ENCODE peak calls at places on chromosomes 16 and 17, in six cellular contexts. One of them, this sample, is unnamed.

GRCh38 chr17:57572600-57572999 is 172.5 kb downstream of the CCDC182 start:
- DNase-seq in OCI-LY7: no peak
- DNase-seq in SK-N-SH: no peak
- DNase-seq in HCT116: no peak
- DNase-seq in PC-3: no peak
- DNase-seq in Karpas-422: no peak
- DNase-seq in this sample: no peak

GRCh38 chr17:78538033-78538776 is 39.0 kb downstream of the DNAH17 start:
- DNase-seq in PC-3: peak; percentile 53
- DNase-seq in HCT116: no peak
- DNase-seq in OCI-LY7: no peak
- DNase-seq in Karpas-422: no peak
- DNase-seq in SK-N-SH: no peak
- DNase-seq in this sample: no peak

GRCh38 chr17:28626818-28627217 is 12.8 kb upstream of the RSKR start:
- DNase-seq in PC-3: no peak
- DNase-seq in OCI-LY7: no peak
- DNase-seq in Karpas-422: no peak
- DNase-seq in HCT116: no peak
- DNase-seq in SK-N-SH: no peak
- DNase-seq in this sample: no peak

GRCh38 chr16:16036359-16036792 is 87.0 kb downstream of the ABCC1 start:
- DNase-seq in SK-N-SH: no peak
- DNase-seq in HCT116: no peak
- DNase-seq in Karpas-422: no peak
- DNase-seq in OCI-LY7: no peak
- DNase-seq in PC-3: no peak
- DNase-seq in this sample: no peak

GRCh38 chr16:61042736-61043135 is 993.5 kb downstream of the CDH8 start:
- DNase-seq in OCI-LY7: peak; percentile 7
- DNase-seq in HCT116: no peak
- DNase-seq in PC-3: no peak
- DNase-seq in SK-N-SH: no peak
- DNase-seq in Karpas-422: no peak
- DNase-seq in this sample: no peak

GRCh38 chr16:30844671-30845449 is 49.0 kb downstream of the BCL7C start:
- DNase-seq in SK-N-SH: peak; percentile 73
- DNase-seq in PC-3: peak; percentile 81
- DNase-seq in HCT116: peak; percentile 71
- DNase-seq in OCI-LY7: peak; percentile 94
- DNase-seq in Karpas-422: peak; percentile 96
- DNase-seq in this sample: peak; percentile 94

GRCh38 chr16:73365010-73365409 is 317.1 kb upstream of the ZFHX3 start:
- DNase-seq in Karpas-422: no peak
- DNase-seq in OCI-LY7: no peak
- DNase-seq in SK-N-SH: peak; percentile 83
- DNase-seq in HCT116: no peak
- DNase-seq in PC-3: no peak
- DNase-seq in this sample: no peak

GRCh38 chr16:450800-451512 is 25.5 kb downstream of the RAB11FIP3 start:
- DNase-seq in PC-3: no peak
- DNase-seq in OCI-LY7: no peak
- DNase-seq in SK-N-SH: no peak
- DNase-seq in Karpas-422: no peak
- DNase-seq in HCT116: no peak
- DNase-seq in this sample: no peak

GRCh38 chr16:3950343-3951193 is 70.1 kb upstream of the CREBBP start:
- DNase-seq in SK-N-SH: no peak
- DNase-seq in Karpas-422: no peak
- DNase-seq in HCT116: no peak
- DNase-seq in PC-3: peak; percentile 78
- DNase-seq in OCI-LY7: no peak
- DNase-seq in this sample: peak; percentile 99

GRCh38 chr17:51154176-51154575 is 817 bp downstream of the NME1 start:
- DNase-seq in Karpas-422: peak; percentile 68
- DNase-seq in HCT116: no peak
- DNase-seq in PC-3: no peak
- DNase-seq in OCI-LY7: peak; percentile 49
- DNase-seq in SK-N-SH: peak; percentile 34
- DNase-seq in this sample: peak; percentile 44

GRCh38 chr17:77076046-77076882 is 64.5 kb upstream of the SEC14L1 start:
- DNase-seq in Karpas-422: no peak
- DNase-seq in OCI-LY7: no peak
- DNase-seq in SK-N-SH: no peak
- DNase-seq in PC-3: peak; percentile 27
- DNase-seq in HCT116: no peak
- DNase-seq in this sample: peak; percentile 32

GRCh38 chr16:71526111-71526998 is at the start of gene CHST4:
- DNase-seq in Karpas-422: peak; percentile 62
- DNase-seq in PC-3: no peak
- DNase-seq in HCT116: no peak
- DNase-seq in OCI-LY7: peak; percentile 62
- DNase-seq in SK-N-SH: no peak
- DNase-seq in this sample: peak; percentile 77

GRCh38 chr16:29915590-29916247 is 10.3 kb downstream of the KCTD13 start:
- DNase-seq in Karpas-422: no peak
- DNase-seq in OCI-LY7: no peak
- DNase-seq in SK-N-SH: no peak
- DNase-seq in HCT116: no peak
- DNase-seq in PC-3: peak; percentile 40
- DNase-seq in this sample: no peak

GRCh38 chr17:11294826-11295225 is 53.8 kb downstream of the SHISA6 start:
- DNase-seq in SK-N-SH: no peak
- DNase-seq in HCT116: no peak
- DNase-seq in PC-3: no peak
- DNase-seq in Karpas-422: no peak
- DNase-seq in OCI-LY7: no peak
- DNase-seq in this sample: no peak

GRCh38 chr17:7932949-7933348 is 943 bp downstream of the CNTROB start:
- DNase-seq in Karpas-422: peak; percentile 80
- DNase-seq in PC-3: peak; percentile 39
- DNase-seq in OCI-LY7: peak; percentile 62
- DNase-seq in SK-N-SH: no peak
- DNase-seq in HCT116: no peak
- DNase-seq in this sample: peak; percentile 83

GRCh38 chr17:45225964-45226530 is 4.4 kb downstream of the FMNL1 start:
- DNase-seq in SK-N-SH: no peak
- DNase-seq in OCI-LY7: peak; percentile 98
- DNase-seq in HCT116: no peak
- DNase-seq in PC-3: no peak
- DNase-seq in Karpas-422: peak; percentile 56
- DNase-seq in this sample: no peak

GRCh38 chr16:82157836-82158235 is 12.2 kb downstream of the MPHOSPH6 start:
- DNase-seq in PC-3: no peak
- DNase-seq in HCT116: no peak
- DNase-seq in SK-N-SH: no peak
- DNase-seq in Karpas-422: no peak
- DNase-seq in OCI-LY7: no peak
- DNase-seq in this sample: peak; percentile 7
- H2AFZ ChIP-seq in PC-3: no peak overlapping the region
- H2AFZ ChIP-seq in HCT116: no peak overlapping the region
- H2AFZ ChIP-seq in SK-N-SH: no peak overlapping the region
- H2AFZ ChIP-seq in Karpas-422: no peak overlapping the region
- H2AFZ ChIP-seq in OCI-LY7: no peak overlapping the region
- H2AFZ ChIP-seq in this sample: no peak overlapping the region

DNA sequence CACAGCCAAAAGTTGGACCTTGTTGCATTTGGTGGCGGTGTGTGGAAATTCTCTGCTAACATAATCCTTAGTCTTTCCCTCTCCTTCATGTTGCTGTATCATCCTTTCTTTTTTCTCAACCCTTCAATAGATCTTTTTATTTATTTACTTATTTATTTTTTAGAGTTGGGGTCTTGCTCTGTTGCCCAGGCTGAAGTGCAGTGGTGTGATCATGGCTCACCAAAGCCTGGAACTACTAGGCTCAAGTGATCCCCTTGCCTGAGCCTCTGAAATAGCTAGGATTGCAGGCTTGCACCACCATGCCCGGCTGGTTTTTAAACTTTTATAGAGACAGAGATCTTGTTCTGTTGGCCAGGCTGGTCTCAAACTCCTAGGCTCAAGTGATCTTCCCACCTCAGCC is 51.7 kb downstream of the SNX29 start:
- DNase-seq in OCI-LY7: no peak
- DNase-seq in PC-3: no peak
- DNase-seq in Karpas-422: no peak
- DNase-seq in HCT116: no peak
- DNase-seq in SK-N-SH: no peak
- DNase-seq in this sample: no peak
- H3K9me2 ChIP-seq in OCI-LY7: no peaks in the 10 kb centered on the region
- H3K9me2 ChIP-seq in PC-3: no peaks in the 10 kb centered on the region
- H3K9me2 ChIP-seq in Karpas-422: no peaks in the 10 kb centered on the region
- H3K9me2 ChIP-seq in HCT116: no peaks in the 10 kb centered on the region
- H3K9me2 ChIP-seq in SK-N-SH: no peaks in the 10 kb centered on the region
- H3K9me2 ChIP-seq in this sample: no peaks in the 10 kb centered on the region

DNA sequence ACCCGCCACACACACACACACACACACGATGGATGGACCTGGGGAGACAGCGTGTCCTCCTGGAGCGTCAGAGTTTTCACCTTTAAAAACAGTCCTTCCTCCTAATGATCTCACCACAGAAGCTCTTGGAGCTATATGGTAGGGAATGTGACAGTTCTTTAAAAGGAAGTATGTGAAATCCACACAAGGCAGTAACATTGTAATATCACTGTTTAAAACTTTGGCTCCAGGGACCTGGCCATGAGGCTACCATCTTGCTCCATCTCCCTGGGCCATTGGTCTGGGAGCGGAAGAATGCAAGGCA is 302.4 kb downstream of the SOX9 start:
- DNase-seq in OCI-LY7: no peak
- DNase-seq in HCT116: no peak
- DNase-seq in Karpas-422: no peak
- DNase-seq in SK-N-SH: no peak
- DNase-seq in PC-3: no peak
- DNase-seq in this sample: no peak
- H3K4me1 ChIP-seq in OCI-LY7: peaks cover 4% of the 10 kb centered on the region
- H3K4me1 ChIP-seq in HCT116: peaks cover 62% of the 10 kb centered on the region
- H3K4me1 ChIP-seq in Karpas-422: peaks cover 59% of the 10 kb centered on the region
- H3K4me1 ChIP-seq in SK-N-SH: peaks cover 49% of the 10 kb centered on the region
- H3K4me1 ChIP-seq in PC-3: peaks cover 41% of the 10 kb centered on the region
- H3K4me1 ChIP-seq in this sample: peaks cover 33% of the 10 kb centered on the region

GRCh38 chr17:48611681-48612455 is 1.1 kb upstream of the HOXB7 start:
- DNase-seq in PC-3: no peak
- DNase-seq in SK-N-SH: no peak
- DNase-seq in Karpas-422: peak; percentile 77
- DNase-seq in OCI-LY7: peak; percentile 25
- DNase-seq in HCT116: no peak
- DNase-seq in this sample: peak; percentile 53

GRCh38 chr17:48608921-48609505 is 1.8 kb downstream of the HOXB7 start:
- DNase-seq in SK-N-SH: no peak
- DNase-seq in PC-3: no peak
- DNase-seq in HCT116: no peak
- DNase-seq in Karpas-422: peak; percentile 51
- DNase-seq in OCI-LY7: no peak
- DNase-seq in this sample: no peak

GRCh38 chr17:48611213-48611612 is 396 bp upstream of the HOXB7 start:
- DNase-seq in HCT116: no peak
- DNase-seq in PC-3: no peak
- DNase-seq in OCI-LY7: peak; percentile 38
- DNase-seq in SK-N-SH: no peak
- DNase-seq in Karpas-422: peak; percentile 73
- DNase-seq in this sample: peak; percentile 64

GRCh38 chr17:48609754-48610281 is 999 bp downstream of the HOXB7 start:
- DNase-seq in HCT116: no peak
- DNase-seq in SK-N-SH: no peak
- DNase-seq in Karpas-422: no peak
- DNase-seq in OCI-LY7: no peak
- DNase-seq in PC-3: no peak
- DNase-seq in this sample: no peak

DNA sequence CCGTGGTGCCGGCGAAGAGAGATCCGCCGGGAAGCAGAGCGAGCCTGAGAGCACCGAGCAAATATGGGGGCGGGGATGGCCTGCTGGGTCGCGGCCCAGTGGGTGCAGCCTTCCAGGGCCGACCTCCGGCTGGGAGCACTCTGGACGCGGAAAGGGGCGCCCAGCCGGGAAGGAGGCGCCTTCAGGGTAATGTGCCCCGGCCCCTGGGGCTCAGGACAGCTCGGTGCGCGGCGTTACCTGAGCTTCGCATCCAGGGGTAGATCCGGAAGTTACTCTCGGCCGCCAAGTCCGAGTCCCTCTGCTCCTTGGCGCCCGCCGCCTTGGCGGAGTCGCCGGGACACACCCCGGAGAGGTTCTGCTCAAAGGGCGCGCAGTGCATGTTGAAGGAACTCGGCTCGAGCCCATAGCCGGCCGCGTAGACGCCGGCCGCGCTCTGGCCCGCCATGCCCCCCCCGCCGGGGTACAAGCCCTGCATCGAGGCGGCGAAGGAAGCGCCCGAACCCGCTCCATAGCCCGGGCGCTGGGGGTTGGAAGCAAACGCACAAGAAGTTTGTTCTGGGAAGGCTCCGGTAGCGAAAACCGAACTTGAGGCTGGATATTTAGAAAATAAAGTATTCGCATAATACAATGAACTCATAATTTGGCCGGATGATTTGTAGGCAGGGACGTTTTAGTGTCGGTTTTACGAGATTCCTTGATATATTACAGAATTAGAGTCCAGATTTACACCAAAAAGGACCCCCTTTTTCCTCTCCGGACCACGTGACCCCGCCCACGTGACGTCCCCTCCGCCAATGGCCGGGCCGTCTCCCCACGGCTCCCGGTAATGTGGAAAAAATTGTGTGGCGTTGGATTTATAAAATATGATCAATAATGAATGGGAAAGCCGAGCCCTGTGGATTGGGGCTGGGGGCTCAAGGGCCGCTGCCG is at the start of gene HOXB7:
- DNase-seq in HCT116: no peak
- DNase-seq in Karpas-422: peak; percentile 91
- DNase-seq in SK-N-SH: peak; percentile 79
- DNase-seq in OCI-LY7: peak; percentile 79
- DNase-seq in PC-3: no peak
- DNase-seq in this sample: peak; percentile 88
- H2AFZ ChIP-seq in HCT116: peak within 1 kb of the TSS; percentile 75
- H2AFZ ChIP-seq in Karpas-422: peak within 1 kb of the TSS; percentile 95
- H2AFZ ChIP-seq in SK-N-SH: peak within 1 kb of the TSS; percentile 78
- H2AFZ ChIP-seq in OCI-LY7: peak within 1 kb of the TSS; percentile 96
- H2AFZ ChIP-seq in PC-3: peak within 1 kb of the TSS; percentile 80
- H2AFZ ChIP-seq in this sample: peak within 1 kb of the TSS; percentile 93